ENCODE peak calls at places on chromosomes 2 and 18, in five cellular contexts. One of them, this sample, is unnamed.
A peak's percentile ranks its signal among the peaks of the same experiment; 100 is the strongest.

GRCh38 chr2:26412091-26412673 is 10.5 kb downstream of the DRC1 start:
- DNase-seq in SK-N-SH: no peak
- DNase-seq in upper lobe of left lung: no peak
- DNase-seq in spleen: no peak
- DNase-seq in stomach: no peak
- DNase-seq in this sample: no peak

GRCh38 chr18:59593291-59593717 is 103.9 kb downstream of the CCBE1 start:
- DNase-seq in SK-N-SH: no peak
- DNase-seq in upper lobe of left lung: no peak
- DNase-seq in spleen: no peak
- DNase-seq in stomach: no peak
- DNase-seq in this sample: no peak

GRCh38 chr2:68429311-68429826 is 37.7 kb downstream of the FBXO48 start:
- DNase-seq in SK-N-SH: no peak
- DNase-seq in upper lobe of left lung: no peak
- DNase-seq in spleen: no peak
- DNase-seq in stomach: no peak
- DNase-seq in this sample: no peak

GRCh38 chr2:48175254-48175653 is 269.0 kb upstream of the FBXO11 start:
- DNase-seq in SK-N-SH: no peak
- DNase-seq in upper lobe of left lung: no peak
- DNase-seq in spleen: no peak
- DNase-seq in stomach: no peak
- DNase-seq in this sample: no peak

GRCh38 chr2:44713170-44713569 is 228.3 kb upstream of the SIX3 start:
- DNase-seq in SK-N-SH: peak; percentile 16
- DNase-seq in upper lobe of left lung: no peak
- DNase-seq in spleen: peak; percentile 79
- DNase-seq in stomach: no peak
- DNase-seq in this sample: peak; percentile 25

GRCh38 chr2:237704476-237705224 is 77.3 kb downstream of the LRRFIP1 start:
- DNase-seq in SK-N-SH: no peak
- DNase-seq in upper lobe of left lung: no peak
- DNase-seq in spleen: no peak
- DNase-seq in stomach: no peak
- DNase-seq in this sample: no peak

GRCh38 chr2:217691920-217692666 is 310.7 kb downstream of the TNS1 start:
- DNase-seq in SK-N-SH: no peak
- DNase-seq in upper lobe of left lung: no peak
- DNase-seq in spleen: no peak
- DNase-seq in stomach: no peak
- DNase-seq in this sample: no peak

GRCh38 chr2:59322870-59323269 is 1081.7 kb upstream of the FANCL start:
- DNase-seq in SK-N-SH: no peak
- DNase-seq in upper lobe of left lung: no peak
- DNase-seq in spleen: no peak
- DNase-seq in stomach: no peak
- DNase-seq in this sample: no peak

GRCh38 chr2:47339745-47340541 is 63.0 kb upstream of the MSH2 start:
- DNase-seq in SK-N-SH: no peak
- DNase-seq in upper lobe of left lung: no peak
- DNase-seq in spleen: no peak
- DNase-seq in stomach: peak; percentile 35
- DNase-seq in this sample: peak; percentile 63

GRCh38 chr2:175251425-175252041 is 70.0 kb upstream of the ATP5MC3 start:
- DNase-seq in SK-N-SH: peak; percentile 40
- DNase-seq in upper lobe of left lung: no peak
- DNase-seq in spleen: no peak
- DNase-seq in stomach: no peak
- DNase-seq in this sample: no peak

GRCh38 chr2:71535526-71535925 is 82.2 kb downstream of the DYSF start:
- DNase-seq in SK-N-SH: no peak
- DNase-seq in upper lobe of left lung: no peak
- DNase-seq in spleen: no peak
- DNase-seq in stomach: no peak
- DNase-seq in this sample: no peak

GRCh38 chr2:193808877-193809276 is 1614.1 kb upstream of the TMEFF2 start:
- DNase-seq in SK-N-SH: no peak
- DNase-seq in upper lobe of left lung: no peak
- DNase-seq in spleen: no peak
- DNase-seq in stomach: no peak
- DNase-seq in this sample: no peak

GRCh38 chr2:231068525-231069222 is 12.0 kb downstream of the PSMD1 start:
- DNase-seq in SK-N-SH: no peak
- DNase-seq in upper lobe of left lung: no peak
- DNase-seq in spleen: no peak
- DNase-seq in stomach: no peak
- DNase-seq in this sample: no peak

GRCh38 chr2:160551259-160551658 is 57.7 kb upstream of the RBMS1 start:
- DNase-seq in SK-N-SH: no peak
- DNase-seq in upper lobe of left lung: no peak
- DNase-seq in spleen: no peak
- DNase-seq in stomach: no peak
- DNase-seq in this sample: no peak

GRCh38 chr2:67453365-67453764 is 56.2 kb downstream of the ETAA1 start:
- DNase-seq in SK-N-SH: no peak
- DNase-seq in upper lobe of left lung: no peak
- DNase-seq in spleen: no peak
- DNase-seq in stomach: no peak
- DNase-seq in this sample: no peak

GRCh38 chr18:74142251-74142650 is 5.4 kb downstream of the FBXO15 start:
- DNase-seq in SK-N-SH: no peak
- DNase-seq in upper lobe of left lung: no peak
- DNase-seq in spleen: no peak
- DNase-seq in stomach: no peak
- DNase-seq in this sample: no peak

GRCh38 chr2:164287041-164287440 is 334.2 kb downstream of the GRB14 start:
- DNase-seq in SK-N-SH: no peak
- DNase-seq in upper lobe of left lung: no peak
- DNase-seq in spleen: no peak
- DNase-seq in stomach: no peak
- DNase-seq in this sample: no peak

GRCh38 chr2:136408795-136409194 is 290.8 kb upstream of the CXCR4 start:
- DNase-seq in SK-N-SH: no peak
- DNase-seq in upper lobe of left lung: no peak
- DNase-seq in spleen: no peak
- DNase-seq in stomach: no peak
- DNase-seq in this sample: no peak

GRCh38 chr2:111670776-111671175 is 213.2 kb downstream of the ANAPC1 start:
- DNase-seq in SK-N-SH: no peak
- DNase-seq in upper lobe of left lung: no peak
- DNase-seq in spleen: no peak
- DNase-seq in stomach: no peak
- DNase-seq in this sample: no peak

GRCh38 chr2:236498369-236498768 is 71.3 kb upstream of the ACKR3 start:
- DNase-seq in SK-N-SH: no peak
- DNase-seq in upper lobe of left lung: no peak
- DNase-seq in spleen: no peak
- DNase-seq in stomach: no peak
- DNase-seq in this sample: no peak

GRCh38 chr2:43239981-43240761 is 13.8 kb upstream of the ZFP36L2 start:
- DNase-seq in SK-N-SH: no peak
- DNase-seq in upper lobe of left lung: peak; percentile 52
- DNase-seq in spleen: no peak
- DNase-seq in stomach: no peak
- DNase-seq in this sample: no peak

GRCh38 chr18:23143059-23143831 is 8.0 kb downstream of the CABLES1 start:
- DNase-seq in SK-N-SH: no peak
- DNase-seq in upper lobe of left lung: no peak
- DNase-seq in spleen: no peak
- DNase-seq in stomach: no peak
- DNase-seq in this sample: peak; percentile 64

GRCh38 chr2:235463893-235464292 is 29.9 kb upstream of the AGAP1 start:
- DNase-seq in SK-N-SH: no peak
- DNase-seq in upper lobe of left lung: no peak
- DNase-seq in spleen: no peak
- DNase-seq in stomach: peak; percentile 80
- DNase-seq in this sample: no peak

GRCh38 chr2:171227066-171227782 is 66.5 kb upstream of the TLK1 start:
- DNase-seq in SK-N-SH: no peak
- DNase-seq in upper lobe of left lung: no peak
- DNase-seq in spleen: no peak
- DNase-seq in stomach: no peak
- DNase-seq in this sample: no peak

GRCh38 chr2:73700661-73701447 is 36.3 kb downstream of the TPRKB start:
- DNase-seq in SK-N-SH: no peak
- DNase-seq in upper lobe of left lung: peak; percentile 41
- DNase-seq in spleen: no peak
- DNase-seq in stomach: peak; percentile 60
- DNase-seq in this sample: peak; percentile 38

GRCh38 chr2:226766352-226767055 is 33.1 kb downstream of the IRS1 start:
- DNase-seq in SK-N-SH: no peak
- DNase-seq in upper lobe of left lung: no peak
- DNase-seq in spleen: no peak
- DNase-seq in stomach: no peak
- DNase-seq in this sample: no peak

GRCh38 chr2:176129825-176130152 is 284 bp downstream of the HOXD8 start:
- DNase-seq in SK-N-SH: no peak
- DNase-seq in upper lobe of left lung: no peak
- DNase-seq in spleen: peak; percentile 77
- DNase-seq in stomach: no peak
- DNase-seq in this sample: peak; percentile 64

GRCh38 chr2:154794328-154794870 is 95.9 kb downstream of the KCNJ3 start:
- DNase-seq in SK-N-SH: no peak
- DNase-seq in upper lobe of left lung: no peak
- DNase-seq in spleen: no peak
- DNase-seq in stomach: no peak
- DNase-seq in this sample: no peak

GRCh38 chr18:46641917-46642316 is 15.1 kb downstream of the LOXHD1 start:
- DNase-seq in SK-N-SH: no peak
- DNase-seq in upper lobe of left lung: no peak
- DNase-seq in spleen: no peak
- DNase-seq in stomach: no peak
- DNase-seq in this sample: no peak

GRCh38 chr2:162422894-162423293 is 79.0 kb downstream of the GCA start:
- DNase-seq in SK-N-SH: no peak
- DNase-seq in upper lobe of left lung: no peak
- DNase-seq in spleen: no peak
- DNase-seq in stomach: no peak
- DNase-seq in this sample: no peak

GRCh38 chr18:74116628-74117554 is 30.7 kb downstream of the FBXO15 start:
- DNase-seq in SK-N-SH: no peak
- DNase-seq in upper lobe of left lung: no peak
- DNase-seq in spleen: peak; percentile 40
- DNase-seq in stomach: no peak
- DNase-seq in this sample: peak; percentile 12

GRCh38 chr2:105515581-105516415 is 116.9 kb upstream of the FHL2 start:
- DNase-seq in SK-N-SH: no peak
- DNase-seq in upper lobe of left lung: no peak
- DNase-seq in spleen: no peak
- DNase-seq in stomach: peak; percentile 93
- DNase-seq in this sample: no peak
- TF ChIP-seq POLR2AphosphoS5 in SK-N-SH: no peak
- TF ChIP-seq POLR2AphosphoS5 in upper lobe of left lung: no peak
- TF ChIP-seq POLR2AphosphoS5 in spleen: no peak
- TF ChIP-seq POLR2AphosphoS5 in stomach: peak; percentile 65
- TF ChIP-seq POLR2AphosphoS5 in this sample: no peak

GRCh38 chr18:45312727-45313126 is 302.5 kb upstream of the SLC14A2 start:
- DNase-seq in SK-N-SH: no peak
- DNase-seq in upper lobe of left lung: no peak
- DNase-seq in spleen: no peak
- DNase-seq in stomach: no peak
- DNase-seq in this sample: no peak

GRCh38 chr18:45321520-45321919 is 293.8 kb upstream of the SLC14A2 start:
- DNase-seq in SK-N-SH: no peak
- DNase-seq in upper lobe of left lung: no peak
- DNase-seq in spleen: no peak
- DNase-seq in stomach: no peak
- DNase-seq in this sample: no peak

GRCh38 chr18:45320724-45321123 is 294.6 kb upstream of the SLC14A2 start:
- DNase-seq in SK-N-SH: no peak
- DNase-seq in upper lobe of left lung: no peak
- DNase-seq in spleen: no peak
- DNase-seq in stomach: no peak
- DNase-seq in this sample: no peak

GRCh38 chr18:45316127-45316526 is 299.1 kb upstream of the SLC14A2 start:
- DNase-seq in SK-N-SH: no peak
- DNase-seq in upper lobe of left lung: no peak
- DNase-seq in spleen: no peak
- DNase-seq in stomach: no peak
- DNase-seq in this sample: no peak
- TF ChIP-seq CTCF in SK-N-SH: no peak
- TF ChIP-seq CTCF in upper lobe of left lung: no peak
- TF ChIP-seq CTCF in spleen: no peak
- TF ChIP-seq CTCF in stomach: no peak
- TF ChIP-seq CTCF in this sample: no peak

GRCh38 chr2:215405722-215406581 is 29.9 kb downstream of the FN1 start:
- DNase-seq in SK-N-SH: no peak
- DNase-seq in upper lobe of left lung: peak; percentile 17
- DNase-seq in spleen: no peak
- DNase-seq in stomach: no peak
- DNase-seq in this sample: no peak
- TF ChIP-seq POLR2AphosphoS5 in SK-N-SH: no peak
- TF ChIP-seq POLR2AphosphoS5 in upper lobe of left lung: no peak
- TF ChIP-seq POLR2AphosphoS5 in spleen: no peak
- TF ChIP-seq POLR2AphosphoS5 in stomach: no peak
- TF ChIP-seq POLR2AphosphoS5 in this sample: no peak

GRCh38 chr18:62245699-62246098 is 58.6 kb downstream of the RELCH start:
- DNase-seq in SK-N-SH: peak; percentile 24
- DNase-seq in upper lobe of left lung: no peak
- DNase-seq in spleen: no peak
- DNase-seq in stomach: no peak
- DNase-seq in this sample: no peak
- TF ChIP-seq CTCF in SK-N-SH: peak; percentile 25
- TF ChIP-seq CTCF in upper lobe of left lung: no peak
- TF ChIP-seq CTCF in spleen: no peak
- TF ChIP-seq CTCF in stomach: no peak
- TF ChIP-seq CTCF in this sample: no peak

This sample was measured in transverse colon.